ENCODE peak calls at places on chromosome 10, in eight cellular contexts. One of them, this sample, is unnamed.

GRCh38 chr10:17787087-17787942 is 21.8 kb upstream of the MRC1 start:
- DNase-seq in cardiac muscle cell: peak
- DNase-seq in colonic mucosa: no peak
- DNase-seq in left ventricle myocardium inferior: no peak
- DNase-seq in sigmoid colon: no peak
- DNase-seq in body of pancreas: no peak
- DNase-seq in A549: peak
- DNase-seq in tibial nerve: no peak
- DNase-seq in this sample: peak

GRCh38 chr10:77005901-77006300 is 631.7 kb downstream of the KCNMA1 start:
- DNase-seq in cardiac muscle cell: no peak
- DNase-seq in colonic mucosa: no peak
- DNase-seq in left ventricle myocardium inferior: no peak
- DNase-seq in sigmoid colon: no peak
- DNase-seq in body of pancreas: no peak
- DNase-seq in A549: no peak
- DNase-seq in tibial nerve: no peak
- DNase-seq in this sample: no peak

GRCh38 chr10:82277591-82277990 is 402.6 kb downstream of the NRG3 start:
- DNase-seq in cardiac muscle cell: no peak
- DNase-seq in colonic mucosa: no peak
- DNase-seq in left ventricle myocardium inferior: no peak
- DNase-seq in sigmoid colon: no peak
- DNase-seq in body of pancreas: no peak
- DNase-seq in A549: no peak
- DNase-seq in tibial nerve: no peak
- DNase-seq in this sample: peak

GRCh38 chr10:124093076-124093773 is at the start of gene CHST15:
- DNase-seq in cardiac muscle cell: peak
- DNase-seq in colonic mucosa: no peak
- DNase-seq in left ventricle myocardium inferior: no peak
- DNase-seq in sigmoid colon: peak
- DNase-seq in body of pancreas: peak
- DNase-seq in A549: peak
- DNase-seq in tibial nerve: no peak
- DNase-seq in this sample: peak

GRCh38 chr10:28666751-28667467 is 10.4 kb upstream of the BAMBI start:
- DNase-seq in cardiac muscle cell: no peak
- DNase-seq in colonic mucosa: no peak
- DNase-seq in left ventricle myocardium inferior: no peak
- DNase-seq in sigmoid colon: no peak
- DNase-seq in body of pancreas: no peak
- DNase-seq in A549: no peak
- DNase-seq in tibial nerve: no peak
- DNase-seq in this sample: no peak

GRCh38 chr10:129658673-129659072 is 191.6 kb downstream of the MGMT start:
- DNase-seq in cardiac muscle cell: peak
- DNase-seq in colonic mucosa: no peak
- DNase-seq in left ventricle myocardium inferior: no peak
- DNase-seq in sigmoid colon: no peak
- DNase-seq in body of pancreas: no peak
- DNase-seq in A549: peak
- DNase-seq in tibial nerve: no peak
- DNase-seq in this sample: no peak

GRCh38 chr10:85548038-85548437 is 818.6 kb downstream of the GRID1 start:
- DNase-seq in cardiac muscle cell: peak
- DNase-seq in colonic mucosa: peak
- DNase-seq in left ventricle myocardium inferior: peak
- DNase-seq in sigmoid colon: no peak
- DNase-seq in body of pancreas: peak
- DNase-seq in A549: peak
- DNase-seq in tibial nerve: no peak
- DNase-seq in this sample: peak

GRCh38 chr10:100670828-100671479 is 74.4 kb upstream of the PAX2 start:
- DNase-seq in cardiac muscle cell: peak
- DNase-seq in colonic mucosa: peak
- DNase-seq in left ventricle myocardium inferior: no peak
- DNase-seq in sigmoid colon: no peak
- DNase-seq in body of pancreas: peak
- DNase-seq in A549: peak
- DNase-seq in tibial nerve: no peak
- DNase-seq in this sample: no peak

GRCh38 chr10:6840093-6840763 is 260.2 kb upstream of the PRKCQ start:
- DNase-seq in cardiac muscle cell: peak
- DNase-seq in colonic mucosa: no peak
- DNase-seq in left ventricle myocardium inferior: no peak
- DNase-seq in sigmoid colon: no peak
- DNase-seq in body of pancreas: no peak
- DNase-seq in A549: no peak
- DNase-seq in tibial nerve: no peak
- DNase-seq in this sample: peak

GRCh38 chr10:6840766-6841165 is 260.7 kb upstream of the PRKCQ start:
- DNase-seq in cardiac muscle cell: peak
- DNase-seq in colonic mucosa: no peak
- DNase-seq in left ventricle myocardium inferior: no peak
- DNase-seq in sigmoid colon: no peak
- DNase-seq in body of pancreas: no peak
- DNase-seq in A549: no peak
- DNase-seq in tibial nerve: no peak
- DNase-seq in this sample: peak

GRCh38 chr10:6833458-6834011 is 253.5 kb upstream of the PRKCQ start:
- DNase-seq in cardiac muscle cell: no peak
- DNase-seq in colonic mucosa: no peak
- DNase-seq in left ventricle myocardium inferior: no peak
- DNase-seq in sigmoid colon: no peak
- DNase-seq in body of pancreas: no peak
- DNase-seq in A549: peak
- DNase-seq in tibial nerve: no peak
- DNase-seq in this sample: no peak

GRCh38 chr10:6841746-6842145 is 261.7 kb upstream of the PRKCQ start:
- DNase-seq in cardiac muscle cell: no peak
- DNase-seq in colonic mucosa: no peak
- DNase-seq in left ventricle myocardium inferior: no peak
- DNase-seq in sigmoid colon: no peak
- DNase-seq in body of pancreas: no peak
- DNase-seq in A549: no peak
- DNase-seq in tibial nerve: no peak
- DNase-seq in this sample: no peak

GRCh38 chr10:6838118-6838517 is 258.0 kb upstream of the PRKCQ start:
- DNase-seq in cardiac muscle cell: no peak
- DNase-seq in colonic mucosa: no peak
- DNase-seq in left ventricle myocardium inferior: no peak
- DNase-seq in sigmoid colon: no peak
- DNase-seq in body of pancreas: no peak
- DNase-seq in A549: peak
- DNase-seq in tibial nerve: no peak
- DNase-seq in this sample: peak
- TF ChIP-seq CTCF in cardiac muscle cell: no peak
- TF ChIP-seq CTCF in colonic mucosa: no peak
- TF ChIP-seq CTCF in left ventricle myocardium inferior: peak
- TF ChIP-seq CTCF in sigmoid colon: no peak
- TF ChIP-seq CTCF in body of pancreas: no peak
- TF ChIP-seq CTCF in A549: no peak
- TF ChIP-seq CTCF in tibial nerve: peak
- TF ChIP-seq CTCF in this sample: peak

GRCh38 chr10:63208981-63209380 is 75.9 kb downstream of the NRBF2 start:
- DNase-seq in cardiac muscle cell: no peak
- DNase-seq in colonic mucosa: no peak
- DNase-seq in left ventricle myocardium inferior: no peak
- DNase-seq in sigmoid colon: no peak
- DNase-seq in body of pancreas: no peak
- DNase-seq in A549: no peak
- DNase-seq in tibial nerve: no peak
- DNase-seq in this sample: peak

GRCh38 chr10:63209703-63210102 is 76.6 kb downstream of the NRBF2 start:
- DNase-seq in cardiac muscle cell: no peak
- DNase-seq in colonic mucosa: no peak
- DNase-seq in left ventricle myocardium inferior: no peak
- DNase-seq in sigmoid colon: no peak
- DNase-seq in body of pancreas: no peak
- DNase-seq in A549: no peak
- DNase-seq in tibial nerve: no peak
- DNase-seq in this sample: peak

GRCh38 chr10:63206997-63207952 is 74.1 kb downstream of the NRBF2 start:
- DNase-seq in cardiac muscle cell: peak
- DNase-seq in colonic mucosa: peak
- DNase-seq in left ventricle myocardium inferior: no peak
- DNase-seq in sigmoid colon: no peak
- DNase-seq in body of pancreas: peak
- DNase-seq in A549: no peak
- DNase-seq in tibial nerve: no peak
- DNase-seq in this sample: peak

GRCh38 chr10:63204667-63205391 is 71.7 kb downstream of the NRBF2 start:
- DNase-seq in cardiac muscle cell: no peak
- DNase-seq in colonic mucosa: no peak
- DNase-seq in left ventricle myocardium inferior: no peak
- DNase-seq in sigmoid colon: no peak
- DNase-seq in body of pancreas: no peak
- DNase-seq in A549: no peak
- DNase-seq in tibial nerve: no peak
- DNase-seq in this sample: no peak

GRCh38 chr10:63206576-63206975 is 73.4 kb downstream of the NRBF2 start:
- DNase-seq in cardiac muscle cell: peak
- DNase-seq in colonic mucosa: no peak
- DNase-seq in left ventricle myocardium inferior: no peak
- DNase-seq in sigmoid colon: no peak
- DNase-seq in body of pancreas: no peak
- DNase-seq in A549: no peak
- DNase-seq in tibial nerve: no peak
- DNase-seq in this sample: no peak
- H3K4me3 ChIP-seq in cardiac muscle cell: no peak
- H3K4me3 ChIP-seq in colonic mucosa: no peak
- H3K4me3 ChIP-seq in left ventricle myocardium inferior: no peak
- H3K4me3 ChIP-seq in sigmoid colon: no peak
- H3K4me3 ChIP-seq in body of pancreas: no peak
- H3K4me3 ChIP-seq in A549: no peak
- H3K4me3 ChIP-seq in tibial nerve: no peak
- H3K4me3 ChIP-seq in this sample: no peak

GRCh38 chr10:5092375-5092774 is 1.8 kb upstream of the AKR1C3 start:
- DNase-seq in cardiac muscle cell: no peak
- DNase-seq in colonic mucosa: no peak
- DNase-seq in left ventricle myocardium inferior: no peak
- DNase-seq in sigmoid colon: no peak
- DNase-seq in body of pancreas: no peak
- DNase-seq in A549: no peak
- DNase-seq in tibial nerve: no peak
- DNase-seq in this sample: no peak

GRCh38 chr10:5088703-5089261 is 5.4 kb upstream of the AKR1C3 start:
- DNase-seq in cardiac muscle cell: no peak
- DNase-seq in colonic mucosa: no peak
- DNase-seq in left ventricle myocardium inferior: no peak
- DNase-seq in sigmoid colon: no peak
- DNase-seq in body of pancreas: no peak
- DNase-seq in A549: no peak
- DNase-seq in tibial nerve: no peak
- DNase-seq in this sample: no peak

GRCh38 chr10:5091196-5091595 is 3.0 kb upstream of the AKR1C3 start:
- DNase-seq in cardiac muscle cell: no peak
- DNase-seq in colonic mucosa: no peak
- DNase-seq in left ventricle myocardium inferior: no peak
- DNase-seq in sigmoid colon: no peak
- DNase-seq in body of pancreas: no peak
- DNase-seq in A549: no peak
- DNase-seq in tibial nerve: no peak
- DNase-seq in this sample: no peak

GRCh38 chr10:5090551-5090950 is 3.7 kb upstream of the AKR1C3 start:
- DNase-seq in cardiac muscle cell: peak
- DNase-seq in colonic mucosa: no peak
- DNase-seq in left ventricle myocardium inferior: no peak
- DNase-seq in sigmoid colon: no peak
- DNase-seq in body of pancreas: no peak
- DNase-seq in A549: no peak
- DNase-seq in tibial nerve: no peak
- DNase-seq in this sample: peak

GRCh38 chr10:5089869-5090268 is 4.3 kb upstream of the AKR1C3 start:
- DNase-seq in cardiac muscle cell: peak
- DNase-seq in colonic mucosa: no peak
- DNase-seq in left ventricle myocardium inferior: no peak
- DNase-seq in sigmoid colon: no peak
- DNase-seq in body of pancreas: no peak
- DNase-seq in A549: peak
- DNase-seq in tibial nerve: no peak
- DNase-seq in this sample: peak
- TF ChIP-seq CTCF in cardiac muscle cell: peak
- TF ChIP-seq CTCF in colonic mucosa: peak
- TF ChIP-seq CTCF in left ventricle myocardium inferior: peak
- TF ChIP-seq CTCF in sigmoid colon: no peak
- TF ChIP-seq CTCF in body of pancreas: peak
- TF ChIP-seq CTCF in A549: no peak
- TF ChIP-seq CTCF in tibial nerve: no peak
- TF ChIP-seq CTCF in this sample: peak

GRCh38 chr10:95377950-95378349 is 87.1 kb upstream of the PDLIM1 start:
- DNase-seq in cardiac muscle cell: no peak
- DNase-seq in colonic mucosa: no peak
- DNase-seq in left ventricle myocardium inferior: no peak
- DNase-seq in sigmoid colon: no peak
- DNase-seq in body of pancreas: no peak
- DNase-seq in A549: no peak
- DNase-seq in tibial nerve: no peak
- DNase-seq in this sample: no peak
- H3K4me3 ChIP-seq in cardiac muscle cell: no peak
- H3K4me3 ChIP-seq in colonic mucosa: no peak
- H3K4me3 ChIP-seq in left ventricle myocardium inferior: no peak
- H3K4me3 ChIP-seq in sigmoid colon: no peak
- H3K4me3 ChIP-seq in body of pancreas: no peak
- H3K4me3 ChIP-seq in A549: no peak
- H3K4me3 ChIP-seq in tibial nerve: no peak
- H3K4me3 ChIP-seq in this sample: no peak